ENCODE peak calls at places on chromosome 1, in seven cellular contexts. One of them, this sample, is unnamed.

GRCh38 chr1:23167353-23168078 is 1.1 kb downstream of the LUZP1 start:
- DNase-seq in fibroblast of lung: peak
- DNase-seq in T-cell: peak
- DNase-seq in NCI-H345: peak
- DNase-seq in heart right ventricle: peak
- DNase-seq in iPS-NIHi11: peak
- DNase-seq in foreskin fibroblast: peak
- DNase-seq in this sample: peak

GRCh38 chr1:23239638-23240295 is 22.5 kb upstream of the HTR1D start:
- DNase-seq in NCI-H345: no peak
- DNase-seq in iPS-NIHi11: no peak
- DNase-seq in foreskin fibroblast: no peak
- DNase-seq in T-cell: no peak
- DNase-seq in heart right ventricle: no peak
- DNase-seq in fibroblast of lung: no peak
- DNase-seq in this sample: no peak

GRCh38 chr1:156103521-156103947 is 11.0 kb upstream of the LMNA start:
- DNase-seq in fibroblast of lung: peak
- DNase-seq in heart right ventricle: peak
- DNase-seq in foreskin fibroblast: peak
- DNase-seq in T-cell: no peak
- DNase-seq in NCI-H345: no peak
- DNase-seq in iPS-NIHi11: no peak
- DNase-seq in this sample: peak

GRCh38 chr1:77037990-77038389 is 170.7 kb downstream of the ST6GALNAC5 start:
- DNase-seq in heart right ventricle: no peak
- DNase-seq in fibroblast of lung: no peak
- DNase-seq in T-cell: no peak
- DNase-seq in foreskin fibroblast: peak
- DNase-seq in NCI-H345: no peak
- DNase-seq in iPS-NIHi11: no peak
- DNase-seq in this sample: no peak

GRCh38 chr1:151798571-151798970 is 6.6 kb downstream of the LINGO4 start:
- DNase-seq in heart right ventricle: no peak
- DNase-seq in foreskin fibroblast: no peak
- DNase-seq in iPS-NIHi11: no peak
- DNase-seq in NCI-H345: no peak
- DNase-seq in fibroblast of lung: no peak
- DNase-seq in T-cell: no peak
- DNase-seq in this sample: no peak

GRCh38 chr1:163570061-163570460 is 248.3 kb downstream of the NUF2 start:
- DNase-seq in foreskin fibroblast: peak
- DNase-seq in T-cell: no peak
- DNase-seq in iPS-NIHi11: no peak
- DNase-seq in heart right ventricle: no peak
- DNase-seq in fibroblast of lung: no peak
- DNase-seq in NCI-H345: no peak
- DNase-seq in this sample: no peak

GRCh38 chr1:185337221-185337620 is 20.2 kb upstream of the IVNS1ABP start:
- DNase-seq in fibroblast of lung: no peak
- DNase-seq in heart right ventricle: no peak
- DNase-seq in NCI-H345: no peak
- DNase-seq in iPS-NIHi11: no peak
- DNase-seq in T-cell: no peak
- DNase-seq in foreskin fibroblast: peak
- DNase-seq in this sample: no peak

GRCh38 chr1:15937146-15937545 is 38.8 kb downstream of the ZBTB17 start:
- DNase-seq in iPS-NIHi11: no peak
- DNase-seq in fibroblast of lung: no peak
- DNase-seq in foreskin fibroblast: no peak
- DNase-seq in heart right ventricle: no peak
- DNase-seq in NCI-H345: no peak
- DNase-seq in T-cell: no peak
- DNase-seq in this sample: peak

GRCh38 chr1:183273300-183273699 is 87.2 kb downstream of the LAMC2 start:
- DNase-seq in heart right ventricle: no peak
- DNase-seq in foreskin fibroblast: peak
- DNase-seq in fibroblast of lung: peak
- DNase-seq in NCI-H345: no peak
- DNase-seq in iPS-NIHi11: no peak
- DNase-seq in T-cell: no peak
- DNase-seq in this sample: no peak

GRCh38 chr1:151047925-151048644 is 534 bp downstream of the C1orf56 start:
- DNase-seq in heart right ventricle: peak
- DNase-seq in foreskin fibroblast: peak
- DNase-seq in iPS-NIHi11: peak
- DNase-seq in T-cell: peak
- DNase-seq in NCI-H345: peak
- DNase-seq in fibroblast of lung: peak
- DNase-seq in this sample: peak

GRCh38 chr1:203173566-203173965 is 2.1 kb downstream of the MYBPH start:
- DNase-seq in fibroblast of lung: no peak
- DNase-seq in iPS-NIHi11: no peak
- DNase-seq in foreskin fibroblast: no peak
- DNase-seq in T-cell: no peak
- DNase-seq in heart right ventricle: no peak
- DNase-seq in NCI-H345: peak
- DNase-seq in this sample: peak

GRCh38 chr1:54227091-54227602 is 27.2 kb downstream of the MRPL37 start:
- DNase-seq in iPS-NIHi11: peak
- DNase-seq in T-cell: no peak
- DNase-seq in heart right ventricle: no peak
- DNase-seq in fibroblast of lung: peak
- DNase-seq in NCI-H345: no peak
- DNase-seq in foreskin fibroblast: peak
- DNase-seq in this sample: no peak